ENCODE peak calls at places on chromosome 1, in ten cellular contexts. D is fibroblast of the conjunctiva; W is posterior cingulate gyrus; V is central memory CD4-positive, alpha-beta T cell; U is coronary artery; M is ELR; X is iris pigment epithelial cell; F is neural crest cell; J is cardiac muscle cell; O is fibroblast of gingiva. E is an unnamed sample.

GRCh38 chr1:14282583-14283186 is 315.8 kb upstream of the KAZN start:
- DNase-seq in D (no peak), X (peak; percentile 39), M (no peak), V (no peak), U (no peak), J (no peak), O (peak; percentile 39), W (no peak), F (no peak), E (peak; percentile 40)

GRCh38 chr1:117026361-117026760 is 24.8 kb downstream of the CD101 start:
- DNase-seq in F (no peak), D (no peak), O (no peak), W (no peak), X (no peak), U (no peak), V (no peak), M (no peak), J (no peak), E (no peak)

GRCh38 chr1:217224201-217224600 is 406.7 kb downstream of the GPATCH2 start:
- DNase-seq in V (no peak), X (no peak), W (no peak), M (no peak), J (no peak), O (no peak), F (no peak), U (no peak), D (no peak), E (no peak)

GRCh38 chr1:153525088-153525713 is 10.6 kb downstream of the S100A6 start:
- DNase-seq in O (no peak), M (no peak), F (no peak), U (no peak), X (no peak), W (no peak), V (no peak), J (no peak), D (no peak), E (no peak)

GRCh38 chr1:156146749-156147405 is 6.5 kb upstream of the SEMA4A start:
- DNase-seq in O (peak; percentile 60), W (no peak), U (no peak), F (no peak), J (no peak), X (no peak), D (no peak), M (no peak), V (no peak), E (no peak)

GRCh38 chr1:25743164-25744139 is 56.5 kb upstream of the SELENON start:
- DNase-seq in W (peak; percentile 95), X (peak; percentile 75), D (peak; percentile 92), U (peak; percentile 94), J (no peak), M (no peak), V (no peak), O (peak; percentile 97), F (no peak), E (no peak)

GRCh38 chr1:216464489-216464888 is 41.2 kb upstream of the USH2A start:
- DNase-seq in F (no peak), M (peak; percentile 94), V (no peak), W (no peak), J (no peak), O (peak; percentile 92), D (peak; percentile 76), U (no peak), X (peak; percentile 97), E (peak; percentile 63)

GRCh38 chr1:154403300-154403943 is 1.7 kb upstream of the IL6R start:
- DNase-seq in W (no peak), J (no peak), D (no peak), M (no peak), X (no peak), F (no peak), V (peak; percentile 55), U (no peak), O (no peak), E (no peak)

GRCh38 chr1:91278754-91279153 is 125.9 kb downstream of the HFM1 start:
- DNase-seq in D (peak; percentile 13), U (no peak), X (peak; percentile 26), J (no peak), V (no peak), O (peak; percentile 6), F (no peak), M (peak; percentile 50), W (no peak), E (peak; percentile 18)

GRCh38 chr1:109193653-109194590 is 19.8 kb upstream of the SARS1 start:
- DNase-seq in U (no peak), W (no peak), F (peak; percentile 34), O (no peak), D (no peak), V (peak; percentile 15), J (no peak), M (peak; percentile 46), X (no peak), E (no peak)

GRCh38 chr1:185477638-185478216 is 160.7 kb upstream of the IVNS1ABP start:
- DNase-seq in W (no peak), X (no peak), D (no peak), O (peak; percentile 51), F (no peak), J (no peak), V (no peak), U (no peak), M (no peak), E (no peak)

E was measured in astrocyte of the cerebellum.